ENCODE peak calls at places on chromosomes 12 and 14, in nine cellular contexts. M is GM12865, T is left ventricle myocardium inferior, Z is brain microvascular endothelial cell, U is hepatocyte, F is tibial nerve, A is tibial artery, W is astrocyte of the spinal cord, O is ovary. L is an unnamed sample.

GRCh38 chr12:92421701-92422100 is 276.1 kb upstream of the BTG1 start:
- DNase-seq in O (no peak), U (peak; percentile 18), M (no peak), F (no peak), W (no peak), A (no peak), Z (peak; percentile 16), T (no peak), L (no peak)

GRCh38 chr14:71856199-71856919 is 75.9 kb upstream of the RGS6 start:
- DNase-seq in U (no peak), F (no peak), O (no peak), M (peak; percentile 81), Z (no peak), A (no peak), T (no peak), W (no peak), L (no peak)

GRCh38 chr14:76574416-76574815 is 186.9 kb upstream of the VASH1 start:
- DNase-seq in W (no peak), T (no peak), O (no peak), A (no peak), U (no peak), Z (no peak), M (no peak), F (no peak), L (no peak)

GRCh38 chr14:50260511-50260910 is 29.1 kb upstream of the SOS2 start:
- DNase-seq in M (peak; percentile 47), Z (peak; percentile 16), U (no peak), O (no peak), A (no peak), F (no peak), W (peak; percentile 39), T (no peak), L (no peak)

GRCh38 chr12:56804169-56804568 is 41.0 kb downstream of the HSD17B6 start:
- DNase-seq in Z (no peak), W (no peak), F (no peak), A (no peak), U (no peak), M (no peak), T (no peak), O (no peak), L (no peak)

GRCh38 chr14:97827746-97828145 is 1030.6 kb downstream of the VRK1 start:
- DNase-seq in O (no peak), T (no peak), Z (no peak), W (no peak), M (no peak), F (no peak), U (no peak), A (no peak), L (no peak)

GRCh38 chr12:109752117-109753053 is 38.8 kb downstream of the FAM222A start:
- DNase-seq in M (no peak), O (no peak), F (no peak), Z (no peak), U (no peak), T (no peak), W (no peak), A (peak; percentile 34), L (no peak)

GRCh38 chr14:23568600-23569310 is 1.2 kb upstream of the AP1G2 start:
- DNase-seq in T (no peak), F (no peak), W (no peak), U (no peak), Z (no peak), M (no peak), A (no peak), O (no peak), L (no peak)

GRCh38 chr14:98474900-98475299 is 797.1 kb downstream of the BCL11B start:
- DNase-seq in M (no peak), U (no peak), A (no peak), W (no peak), T (no peak), O (no peak), F (no peak), Z (no peak), L (no peak)

GRCh38 chr12:121573949-121574520 is 6.8 kb downstream of the KDM2B start:
- DNase-seq in W (no peak), A (no peak), F (no peak), T (no peak), U (no peak), Z (no peak), O (no peak), M (no peak), L (no peak)

GRCh38 chr14:28297559-28297958 is 469.0 kb upstream of the FOXG1 start:
- DNase-seq in M (no peak), W (peak; percentile 32), F (no peak), T (no peak), Z (no peak), A (no peak), U (no peak), O (no peak), L (no peak)

GRCh38 chr14:48430805-48431204 is 755.4 kb upstream of the MDGA2 start:
- DNase-seq in F (no peak), W (no peak), T (no peak), A (no peak), U (no peak), O (no peak), M (no peak), Z (no peak), L (no peak)

GRCh38 chr12:116885496-116885895 is 4.3 kb upstream of the HRK start:
- DNase-seq in M (peak; percentile 33), T (no peak), Z (no peak), A (no peak), U (no peak), O (no peak), F (no peak), W (no peak), L (no peak)

GRCh38 chr12:119642986-119643385 is 24.9 kb upstream of the PRKAB1 start:
- DNase-seq in O (no peak), T (no peak), F (no peak), Z (no peak), U (no peak), A (no peak), W (no peak), M (no peak), L (no peak)

GRCh38 chr12:27822076-27822712 is 42.2 kb upstream of the MANSC4 start:
- DNase-seq in O (no peak), M (peak; percentile 92), W (peak; percentile 92), Z (peak; percentile 91), T (no peak), A (no peak), F (no peak), U (no peak), L (no peak)
- H3K4me3 ChIP-seq in O (no peak overlapping the region), M (no peak overlapping the region), W (no peak overlapping the region), Z (peak overlapping the region; percentile 9), T (no peak overlapping the region), A (no peak overlapping the region), F (no peak overlapping the region), U (no peak overlapping the region), L (no peak overlapping the region)

GRCh38 chr12:67377541-67377940 is 108.4 kb downstream of the CAND1 start:
- DNase-seq in M (no peak), W (no peak), A (no peak), Z (no peak), F (no peak), O (no peak), U (no peak), T (no peak), L (no peak)
- TF ChIP-seq CTCF in M (no peak), W (no peak), A (no peak), Z (no peak), F (no peak), O (no peak), U (no peak), T (no peak), L (no peak)

GRCh38 chr12:112573151-112573550 is 154.4 kb downstream of the PTPN11 start:
- DNase-seq in T (no peak), A (no peak), U (no peak), W (no peak), M (no peak), O (no peak), Z (no peak), F (no peak), L (no peak)

GRCh38 chr12:112570096-112570495 is 151.3 kb downstream of the PTPN11 start:
- DNase-seq in F (no peak), T (no peak), W (no peak), A (no peak), M (no peak), Z (no peak), O (no peak), U (no peak), L (no peak)

GRCh38 chr12:112577473-112578334 is 159.0 kb downstream of the PTPN11 start:
- DNase-seq in T (no peak), U (no peak), F (no peak), W (no peak), Z (no peak), O (no peak), A (no peak), M (no peak), L (no peak)

GRCh38 chr12:112574896-112575558 is 156.3 kb downstream of the PTPN11 start:
- DNase-seq in M (no peak), U (no peak), T (no peak), F (no peak), O (no peak), A (no peak), W (no peak), Z (no peak), L (no peak)

DNA sequence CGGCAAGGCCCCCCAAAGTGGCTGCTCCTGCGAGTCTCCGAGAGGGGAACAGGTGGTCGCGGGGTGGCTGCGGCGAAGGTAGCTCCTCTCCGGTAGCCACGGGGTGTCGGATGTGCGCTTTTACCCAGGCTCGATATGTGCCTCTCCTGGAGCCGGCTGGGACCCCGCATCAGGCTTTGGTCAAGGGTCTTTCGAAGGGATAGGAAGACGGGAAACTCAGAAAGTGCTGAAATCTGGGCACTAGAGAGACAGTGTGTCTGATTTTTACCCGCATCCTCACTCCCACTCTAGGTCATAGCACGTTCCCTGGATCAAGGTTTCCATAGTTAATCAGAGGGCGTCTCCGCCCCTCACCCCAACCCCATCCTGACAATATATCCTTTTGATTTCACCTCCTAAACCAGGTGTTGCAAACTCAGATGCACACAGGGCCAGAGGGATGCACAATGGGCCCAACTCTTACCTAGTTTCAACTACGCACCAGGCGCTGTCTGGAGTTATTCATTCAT is 156.9 kb downstream of the PTPN11 start:
- DNase-seq in U (no peak), W (no peak), M (no peak), O (no peak), T (no peak), A (no peak), F (no peak), Z (no peak), L (no peak)
- H3K4me3 ChIP-seq in U (no peak overlapping the region), W (no peak overlapping the region), M (no peak overlapping the region), O (no peak overlapping the region), T (no peak overlapping the region), A (no peak overlapping the region), F (no peak overlapping the region), Z (no peak overlapping the region), L (no peak overlapping the region)

DNA sequence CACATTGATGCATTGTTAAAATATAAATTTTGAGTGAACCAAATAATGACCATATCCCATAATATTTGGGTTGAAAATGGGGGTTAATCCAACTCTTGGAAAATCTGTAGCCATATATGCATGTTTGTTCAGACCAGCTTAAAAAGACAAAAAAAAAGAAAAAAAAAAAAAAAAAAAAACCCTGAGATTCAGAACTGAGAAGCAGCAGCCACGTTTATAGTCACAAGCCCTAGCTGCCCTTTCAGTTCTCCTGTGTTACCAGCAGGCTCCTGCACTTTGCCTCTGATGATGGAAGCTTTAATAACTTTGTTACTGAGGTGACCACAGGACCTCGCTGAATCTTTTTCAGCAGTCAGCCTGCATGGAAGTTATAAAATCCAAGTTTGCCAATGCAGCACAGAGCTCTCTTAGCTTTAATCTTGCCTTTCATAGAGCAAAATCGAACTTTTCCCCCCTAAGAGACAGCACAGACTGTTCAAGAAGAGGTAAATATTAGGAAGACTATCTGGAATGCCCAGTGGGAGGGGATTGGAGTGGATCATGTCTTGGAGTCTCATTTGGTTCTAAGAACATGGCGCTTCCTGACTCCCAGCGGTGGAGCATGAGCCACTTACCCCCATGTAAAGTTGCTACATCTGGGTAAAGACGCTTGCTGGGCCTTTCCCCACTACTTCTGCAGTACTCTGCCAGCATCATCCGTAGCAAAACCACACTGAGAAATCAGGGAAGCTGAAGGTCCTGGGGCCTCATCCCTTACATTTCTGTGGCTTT is 20.6 kb downstream of the GNG2 start:
- DNase-seq in U (no peak), F (no peak), W (peak; percentile 59), O (no peak), T (no peak), A (no peak), M (peak; percentile 70), Z (no peak), L (no peak)
- TF ChIP-seq CTCF in U (no peak), F (peak; percentile 14), W (no peak), O (no peak), T (no peak), A (no peak), M (no peak), Z (peak; percentile 9), L (no peak)

L was measured in thoracic aorta.